ENCODE peak calls at places on chromosome 20, in ten cellular contexts. R is activated T-cell treated with anti-CD3 and anti-CD28 coated beads for 1 hour; B is ACHN; H is stimulated activated CD4-positive, alpha-beta T cell treated with anti-CD3 and anti-CD28 coated beads, TNF-alpha, amount 100 ng/mL, for 1 hour; C is CD4-positive, CD25-positive, alpha-beta regulatory T cell; D is C1 segment of cervical spinal cord; M is H9; J is SJSA1; G is memory B cell; E is HL-60. Y is an unnamed sample.

GRCh38 chr20:57564951-57565642 is 4.2 kb downstream of the PCK1 start:
- DNase-seq in R (no peak), B (no peak), H (no peak), C (no peak), D (no peak), M (no peak), J (no peak), G (no peak), E (no peak), Y (no peak)

GRCh38 chr20:23358563-23358906 is 3.4 kb upstream of the GZF1 start:
- DNase-seq in R (no peak), B (no peak), H (no peak), C (no peak), D (no peak), M (no peak), J (no peak), G (no peak), E (no peak), Y (no peak)

GRCh38 chr20:62929051-62929538 is 2.8 kb upstream of the DIDO1 start:
- DNase-seq in R (peak; percentile 37), B (no peak), H (no peak), C (peak; percentile 66), D (no peak), M (peak; percentile 96), J (peak; percentile 79), G (no peak), E (no peak), Y (peak; percentile 83)

GRCh38 chr20:53919886-53920285 is 150.5 kb downstream of the BCAS1 start:
- DNase-seq in R (no peak), B (no peak), H (no peak), C (no peak), D (no peak), M (no peak), J (no peak), G (no peak), E (no peak), Y (no peak)

GRCh38 chr20:57663681-57664451 is 43.6 kb upstream of the ZBP1 start:
- DNase-seq in R (no peak), B (no peak), H (no peak), C (no peak), D (no peak), M (no peak), J (no peak), G (no peak), E (no peak), Y (no peak)

GRCh38 chr20:8858181-8858794 is 210.6 kb upstream of the PLCB4 start:
- DNase-seq in R (no peak), B (no peak), H (no peak), C (no peak), D (no peak), M (no peak), J (no peak), G (no peak), E (no peak), Y (peak; percentile 60)

GRCh38 chr20:16283978-16284377 is 289.3 kb downstream of the KIF16B start:
- DNase-seq in R (no peak), B (no peak), H (no peak), C (no peak), D (no peak), M (no peak), J (no peak), G (no peak), E (no peak), Y (no peak)

GRCh38 chr20:50980851-50981713 is 22.5 kb downstream of the MOCS3 start:
- DNase-seq in R (peak; percentile 66), B (peak; percentile 66), H (peak; percentile 14), C (peak; percentile 67), D (no peak), M (peak; percentile 68), J (peak; percentile 78), G (peak; percentile 57), E (peak; percentile 38), Y (peak; percentile 94)

GRCh38 chr20:20215976-20216727 is 151.8 kb upstream of the INSM1 start:
- DNase-seq in R (no peak), B (no peak), H (no peak), C (no peak), D (no peak), M (no peak), J (no peak), G (no peak), E (no peak), Y (no peak)

GRCh38 chr20:50073500-50073899 is 39.5 kb downstream of the UBE2V1 start:
- DNase-seq in R (no peak), B (no peak), H (no peak), C (no peak), D (no peak), M (no peak), J (no peak), G (no peak), E (no peak), Y (no peak)

GRCh38 chr20:13610205-13610604 is 28.5 kb downstream of the TASP1 start:
- DNase-seq in R (no peak), B (no peak), H (no peak), C (peak; percentile 13), D (no peak), M (peak; percentile 49), J (no peak), G (no peak), E (no peak), Y (no peak)

GRCh38 chr20:1286267-1287036 is 20.4 kb downstream of the SNPH start:
- DNase-seq in R (no peak), B (no peak), H (no peak), C (peak; percentile 69), D (no peak), M (no peak), J (no peak), G (no peak), E (no peak), Y (no peak)

GRCh38 chr20:63957690-63958441 is 1.6 kb upstream of the UCKL1 start:
- DNase-seq in R (no peak), B (no peak), H (no peak), C (peak; percentile 26), D (no peak), M (peak; percentile 98), J (no peak), G (no peak), E (no peak), Y (no peak)

GRCh38 chr20:20535051-20535450 is 167.1 kb downstream of the INSM1 start:
- DNase-seq in R (no peak), B (no peak), H (no peak), C (no peak), D (no peak), M (no peak), J (no peak), G (no peak), E (no peak), Y (no peak)

GRCh38 chr20:39785252-39785917 is 823.2 kb downstream of the DHX35 start:
- DNase-seq in R (no peak), B (no peak), H (no peak), C (no peak), D (no peak), M (no peak), J (no peak), G (no peak), E (no peak), Y (no peak)

GRCh38 chr20:52493177-52493711 is 301.7 kb upstream of the ZFP64 start:
- DNase-seq in R (no peak), B (no peak), H (no peak), C (no peak), D (no peak), M (no peak), J (peak; percentile 50), G (no peak), E (no peak), Y (no peak)

GRCh38 chr20:41178495-41178894 is 41.2 kb downstream of the PLCG1 start:
- DNase-seq in R (no peak), B (no peak), H (no peak), C (no peak), D (no peak), M (no peak), J (peak; percentile 20), G (no peak), E (no peak), Y (no peak)

GRCh38 chr20:53737404-53738038 is 143.9 kb upstream of the ZNF217 start:
- DNase-seq in R (no peak), B (no peak), H (no peak), C (no peak), D (no peak), M (no peak), J (no peak), G (no peak), E (no peak), Y (peak; percentile 62)

GRCh38 chr20:19019734-19020364 is 192.6 kb upstream of the SLC24A3 start:
- DNase-seq in R (no peak), B (no peak), H (no peak), C (no peak), D (no peak), M (no peak), J (peak; percentile 26), G (no peak), E (no peak), Y (no peak)

GRCh38 chr20:49270736-49271135 is 7.1 kb downstream of the ZNFX1 start:
- DNase-seq in R (no peak), B (no peak), H (no peak), C (no peak), D (no peak), M (no peak), J (no peak), G (no peak), E (no peak), Y (no peak)

GRCh38 chr20:35283441-35284266 is 918 bp downstream of the EIF6 start:
- DNase-seq in R (no peak), B (no peak), H (no peak), C (no peak), D (no peak), M (no peak), J (no peak), G (no peak), E (peak; percentile 40), Y (peak; percentile 32)

GRCh38 chr20:35821807-35822242 is 50.0 kb downstream of the PHF20 start:
- DNase-seq in R (no peak), B (peak; percentile 60), H (no peak), C (no peak), D (no peak), M (no peak), J (peak; percentile 56), G (no peak), E (no peak), Y (peak; percentile 65)

GRCh38 chr20:9617062-9617461 is 102.7 kb downstream of the LAMP5 start:
- DNase-seq in R (peak; percentile 24), B (peak; percentile 49), H (no peak), C (peak; percentile 62), D (peak; percentile 7), M (peak; percentile 55), J (peak; percentile 51), G (no peak), E (peak; percentile 28), Y (peak; percentile 87)

GRCh38 chr20:49519777-49520359 is 37.4 kb upstream of the KCNB1 start:
- DNase-seq in R (no peak), B (no peak), H (no peak), C (no peak), D (no peak), M (no peak), J (no peak), G (no peak), E (no peak), Y (no peak)

GRCh38 chr20:33488201-33488600 is 1.7 kb upstream of the CBFA2T2 start:
- DNase-seq in R (no peak), B (no peak), H (no peak), C (no peak), D (no peak), M (no peak), J (no peak), G (no peak), E (no peak), Y (no peak)

GRCh38 chr20:1894951-1895673 is at the start of gene SIRPA:
- DNase-seq in R (no peak), B (peak; percentile 59), H (no peak), C (no peak), D (peak; percentile 73), M (peak; percentile 48), J (peak; percentile 64), G (no peak), E (no peak), Y (peak; percentile 83)

GRCh38 chr20:53937929-53938367 is 132.4 kb downstream of the BCAS1 start:
- DNase-seq in R (no peak), B (no peak), H (no peak), C (no peak), D (no peak), M (no peak), J (no peak), G (no peak), E (no peak), Y (no peak)

GRCh38 chr20:62685781-62686555 is 22.7 kb upstream of the NTSR1 start:
- DNase-seq in R (no peak), B (no peak), H (no peak), C (peak; percentile 18), D (no peak), M (no peak), J (no peak), G (no peak), E (peak; percentile 74), Y (no peak)

Y was measured in adipocyte.